ENCODE peak calls at places on chromosomes 3 and 15, in nine cellular contexts. A is gastrocnemius medialis; Z is GM23248; J is right cardiac atrium; S is heart right ventricle; L is mesenchymal stem cell; E is kidney; D is effector memory CD4-positive, alpha-beta T cell; K is thoracic aorta. R is an unnamed sample.
A peak's percentile ranks its signal among the peaks of the same experiment; 100 is the strongest.

GRCh38 chr15:45884289-45884688 is 249.5 kb downstream of the SQOR start:
- DNase-seq in A (no peak), Z (no peak), J (no peak), S (no peak), L (no peak), E (no peak), D (no peak), K (no peak), R (no peak)

GRCh38 chr15:92677998-92678397 is 22.4 kb upstream of the FAM174B start:
- DNase-seq in A (no peak), Z (no peak), J (no peak), S (no peak), L (peak; percentile 68), E (no peak), D (no peak), K (no peak), R (no peak)

GRCh38 chr3:101182734-101183133 is 137.6 kb downstream of the IMPG2 start:
- DNase-seq in A (no peak), Z (peak; percentile 48), J (no peak), S (no peak), L (peak; percentile 54), E (no peak), D (no peak), K (no peak), R (peak; percentile 13)

GRCh38 chr15:92346063-92346462 is 47.6 kb upstream of the ST8SIA2 start:
- DNase-seq in A (no peak), Z (no peak), J (no peak), S (no peak), L (no peak), E (no peak), D (no peak), K (no peak), R (no peak)

GRCh38 chr3:11260460-11260859 is 11.7 kb upstream of the ATG7 start:
- DNase-seq in A (no peak), Z (no peak), J (no peak), S (no peak), L (no peak), E (no peak), D (no peak), K (no peak), R (no peak)

GRCh38 chr3:124351430-124352142 is 359.7 kb upstream of the ROPN1 start:
- DNase-seq in A (no peak), Z (peak; percentile 71), J (no peak), S (no peak), L (peak; percentile 66), E (no peak), D (no peak), K (no peak), R (peak; percentile 12)

GRCh38 chr15:48176097-48176496 is 2.0 kb downstream of the MYEF2 start:
- DNase-seq in A (no peak), Z (peak; percentile 2), J (no peak), S (no peak), L (peak; percentile 41), E (no peak), D (no peak), K (no peak), R (no peak)

GRCh38 chr15:63054281-63054683 is 11.7 kb downstream of the TPM1 start:
- DNase-seq in A (no peak), Z (peak; percentile 58), J (no peak), S (no peak), L (peak; percentile 75), E (no peak), D (no peak), K (no peak), R (no peak)

GRCh38 chr15:82933576-82933975 is 18.9 kb downstream of the HOMER2 start:
- DNase-seq in A (no peak), Z (peak; percentile 12), J (no peak), S (no peak), L (no peak), E (no peak), D (no peak), K (no peak), R (peak; percentile 9)

GRCh38 chr3:153958635-153959320 is 162.4 kb upstream of the ARHGEF26 start:
- DNase-seq in A (no peak), Z (peak; percentile 46), J (no peak), S (no peak), L (peak; percentile 74), E (no peak), D (no peak), K (no peak), R (no peak)

GRCh38 chr3:85670626-85671025 is 711.8 kb downstream of the CADM2 start:
- DNase-seq in A (no peak), Z (no peak), J (no peak), S (no peak), L (no peak), E (no peak), D (no peak), K (no peak), R (no peak)

GRCh38 chr3:183116051-183116614 is 16.8 kb upstream of the MCCC1 start:
- DNase-seq in A (peak; percentile 6), Z (no peak), J (no peak), S (no peak), L (no peak), E (no peak), D (peak; percentile 44), K (no peak), R (no peak)

GRCh38 chr15:57950381-57950946 is 115.0 kb downstream of the ALDH1A2 start:
- DNase-seq in A (no peak), Z (no peak), J (no peak), S (no peak), L (no peak), E (no peak), D (no peak), K (no peak), R (no peak)

GRCh38 chr3:183244219-183244618 is 8.8 kb upstream of the B3GNT5 start:
- DNase-seq in A (no peak), Z (no peak), J (peak; percentile 41), S (peak; percentile 33), L (no peak), E (no peak), D (no peak), K (no peak), R (no peak)

GRCh38 chr3:118842147-118842863 is 192.3 kb downstream of the IGSF11 start:
- DNase-seq in A (no peak), Z (peak; percentile 4), J (no peak), S (no peak), L (peak; percentile 22), E (no peak), D (no peak), K (no peak), R (no peak)

DNA sequence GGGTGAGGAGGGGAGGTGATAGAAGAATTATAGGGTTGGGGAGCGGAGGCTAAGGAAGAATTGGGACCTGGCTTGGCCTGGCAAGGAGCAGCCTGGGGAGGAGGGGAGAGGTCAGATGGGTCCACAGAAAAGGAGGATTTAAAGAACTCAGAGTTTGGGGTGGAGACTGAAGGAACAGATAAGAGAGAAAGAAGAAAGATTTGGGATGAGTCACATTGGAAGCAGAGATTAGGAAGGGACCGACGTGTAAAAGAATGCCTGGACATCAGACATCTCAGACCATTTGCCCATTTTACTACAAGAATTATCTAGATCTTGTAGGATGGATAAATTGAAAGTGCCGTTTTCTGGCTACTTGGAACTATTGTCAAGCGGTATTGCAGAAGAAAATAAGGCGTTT is 10.4 kb downstream of the TCAIM start:
- DNase-seq in A (no peak), Z (no peak), J (no peak), S (no peak), L (no peak), E (no peak), D (no peak), K (no peak), R (no peak)
- H3K4me3 ChIP-seq in A (no peak overlapping the region), Z (no peak overlapping the region), J (no peak overlapping the region), S (no peak overlapping the region), L (no peak overlapping the region), E (no peak overlapping the region), D (no peak overlapping the region), K (no peak overlapping the region), R (no peak overlapping the region)

GRCh38 chr15:101039461-101039860 is 120.3 kb downstream of the LRRK1 start:
- DNase-seq in A (no peak), Z (no peak), J (no peak), S (no peak), L (peak; percentile 76), E (no peak), D (no peak), K (no peak), R (no peak)

GRCh38 chr15:101035611-101036010 is 116.5 kb downstream of the LRRK1 start:
- DNase-seq in A (no peak), Z (no peak), J (no peak), S (no peak), L (no peak), E (no peak), D (no peak), K (no peak), R (no peak)

GRCh38 chr15:101042320-101042719 is 123.2 kb downstream of the LRRK1 start:
- DNase-seq in A (no peak), Z (no peak), J (no peak), S (no peak), L (no peak), E (peak; percentile 44), D (no peak), K (no peak), R (no peak)

GRCh38 chr15:101036189-101036588 is 117.0 kb downstream of the LRRK1 start:
- DNase-seq in A (no peak), Z (no peak), J (no peak), S (no peak), L (no peak), E (no peak), D (no peak), K (no peak), R (no peak)

DNA sequence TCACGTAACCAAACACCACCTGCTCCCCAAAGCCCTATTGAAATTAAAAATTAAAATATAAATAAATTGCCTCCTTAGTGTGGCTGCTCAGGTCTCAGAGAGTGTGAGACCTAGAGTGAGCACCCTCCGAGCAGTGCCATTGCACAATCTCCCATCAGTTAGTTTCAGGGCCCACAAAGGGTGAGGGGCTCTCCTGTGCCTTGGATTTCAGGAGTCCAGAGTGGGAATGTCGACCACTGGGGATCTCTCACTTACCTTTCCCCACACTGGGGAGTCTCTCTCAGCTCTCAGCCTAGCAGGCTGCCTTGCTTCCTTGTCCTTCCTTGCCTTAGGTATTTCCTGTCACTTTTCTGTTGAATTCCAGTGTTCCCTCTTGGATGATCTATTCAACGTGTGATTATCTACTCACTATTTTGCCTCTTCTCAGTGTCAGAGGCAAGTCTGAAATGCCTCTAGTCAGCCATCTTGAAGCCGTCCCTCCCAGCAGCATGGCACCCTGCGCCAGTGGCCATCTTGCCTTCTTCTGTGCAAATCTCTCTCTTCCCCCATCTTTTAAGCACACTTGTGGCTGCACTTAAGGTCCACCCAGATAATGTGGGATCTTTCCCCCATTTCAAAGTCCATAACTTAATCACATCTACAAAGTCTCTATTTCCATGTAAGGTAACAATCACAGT is 119.3 kb downstream of the LRRK1 start:
- DNase-seq in A (no peak), Z (no peak), J (no peak), S (no peak), L (no peak), E (no peak), D (no peak), K (no peak), R (no peak)
- H3K9me3 ChIP-seq in A (no peaks in the 10 kb centered on the region), Z (no peaks in the 10 kb centered on the region), J (no peaks in the 10 kb centered on the region), S (peaks cover 4% of the 10 kb centered on the region), L (peaks cover 21% of the 10 kb centered on the region), E (no peaks in the 10 kb centered on the region), D (no peaks in the 10 kb centered on the region), K (peaks cover 22% of the 10 kb centered on the region), R (peaks cover 24% of the 10 kb centered on the region)

GRCh38 chr3:29697989-29698388 is 417.1 kb downstream of the RBMS3 start:
- DNase-seq in A (no peak), Z (peak; percentile 80), J (no peak), S (no peak), L (peak; percentile 63), E (no peak), D (no peak), K (no peak), R (no peak)
- H3K4me3 ChIP-seq in A (no peak overlapping the region), Z (no peak overlapping the region), J (no peak overlapping the region), S (no peak overlapping the region), L (no peak overlapping the region), E (no peak overlapping the region), D (no peak overlapping the region), K (no peak overlapping the region), R (no peak overlapping the region)

GRCh38 chr15:24683736-24684135 is 8.2 kb downstream of the NPAP1 start:
- DNase-seq in A (no peak), Z (no peak), J (no peak), S (no peak), L (no peak), E (no peak), D (no peak), K (no peak), R (no peak)
- H3K9me3 ChIP-seq in A (no peaks in the 10 kb centered on the region), Z (no peaks in the 10 kb centered on the region), J (no peaks in the 10 kb centered on the region), S (no peaks in the 10 kb centered on the region), L (peaks cover 11% of the 10 kb centered on the region), E (no peaks in the 10 kb centered on the region), D (no peaks in the 10 kb centered on the region), K (no peaks in the 10 kb centered on the region), R (no peaks in the 10 kb centered on the region)